ENCODE peak calls at places on chromosomes 7 and 10, in nine cellular contexts. E, Q, U, V, B, L, T, W and Z are unnamed samples.

GRCh38 chr7:71429116-71429515 is 297.2 kb downstream of the GALNT17 start:
- DNase-seq in E (no peak), Q (no peak), U (no peak), V (no peak), B (no peak), L (no peak), T (no peak), W (no peak), Z (no peak)

GRCh38 chr7:100689230-100690135 is 4.6 kb downstream of the GIGYF1 start:
- DNase-seq in E (no peak), Q (no peak), U (no peak), V (no peak), B (peak), L (no peak), T (no peak), W (no peak), Z (no peak)

GRCh38 chr7:78473902-78474301 is 675.3 kb downstream of the PHTF2 start:
- DNase-seq in E (no peak), Q (no peak), U (no peak), V (no peak), B (no peak), L (no peak), T (no peak), W (no peak), Z (no peak)

GRCh38 chr7:17152698-17153097 is 145.8 kb upstream of the AHR start:
- DNase-seq in E (no peak), Q (no peak), U (no peak), V (no peak), B (no peak), L (no peak), T (peak), W (no peak), Z (no peak)

GRCh38 chr7:1105189-1105588 is 17.3 kb downstream of the GPER1 start:
- DNase-seq in E (no peak), Q (no peak), U (no peak), V (no peak), B (peak), L (no peak), T (no peak), W (no peak), Z (no peak)

GRCh38 chr10:133309720-133310398 is 1.1 kb downstream of the ZNF511 start:
- DNase-seq in E (no peak), Q (peak), U (peak), V (no peak), B (peak), L (no peak), T (no peak), W (no peak), Z (no peak)

GRCh38 chr7:1055084-1055450 is 10.7 kb downstream of the GPR146 start:
- DNase-seq in E (no peak), Q (peak), U (peak), V (no peak), B (peak), L (peak), T (peak), W (no peak), Z (no peak)

GRCh38 chr10:63700935-63701263 is 179.7 kb downstream of the REEP3 start:
- DNase-seq in E (no peak), Q (no peak), U (no peak), V (no peak), B (no peak), L (peak), T (no peak), W (no peak), Z (no peak)

GRCh38 chr7:149621776-149622175 is 124.2 kb upstream of the ZNF746 start:
- DNase-seq in E (peak), Q (no peak), U (no peak), V (no peak), B (no peak), L (no peak), T (peak), W (no peak), Z (no peak)

GRCh38 chr7:82674319-82674718 is 230.7 kb upstream of the CACNA2D1 start:
- DNase-seq in E (no peak), Q (no peak), U (no peak), V (no peak), B (no peak), L (peak), T (no peak), W (no peak), Z (no peak)

GRCh38 chr10:16996530-16996964 is 133.1 kb downstream of the CUBN start:
- DNase-seq in E (no peak), Q (no peak), U (no peak), V (peak), B (no peak), L (peak), T (no peak), W (no peak), Z (no peak)

GRCh38 chr7:135685306-135686084 is 23.2 kb downstream of the STMP1 start:
- DNase-seq in E (no peak), Q (no peak), U (no peak), V (peak), B (no peak), L (peak), T (no peak), W (no peak), Z (no peak)

GRCh38 chr10:100828744-100829102 is 83.3 kb downstream of the PAX2 start:
- DNase-seq in E (peak), Q (no peak), U (no peak), V (no peak), B (no peak), L (no peak), T (peak), W (peak), Z (no peak)

GRCh38 chr10:116211682-116212081 is 61.3 kb downstream of the GFRA1 start:
- DNase-seq in E (no peak), Q (no peak), U (no peak), V (peak), B (no peak), L (no peak), T (no peak), W (no peak), Z (no peak)

GRCh38 chr7:26646666-26647065 is 217.7 kb downstream of the SKAP2 start:
- DNase-seq in E (no peak), Q (no peak), U (no peak), V (no peak), B (no peak), L (no peak), T (no peak), W (no peak), Z (no peak)

GRCh38 chr10:71527135-71527534 is 130.4 kb downstream of the CDH23 start:
- DNase-seq in E (no peak), Q (no peak), U (no peak), V (no peak), B (peak), L (no peak), T (no peak), W (no peak), Z (no peak)

GRCh38 chr7:25295404-25295803 is 67.1 kb upstream of the NPVF start:
- DNase-seq in E (no peak), Q (no peak), U (no peak), V (no peak), B (no peak), L (no peak), T (no peak), W (no peak), Z (no peak)

GRCh38 chr10:28796606-28797512 is 119.5 kb downstream of the BAMBI start:
- DNase-seq in E (no peak), Q (peak), U (peak), V (peak), B (no peak), L (peak), T (no peak), W (no peak), Z (no peak)

GRCh38 chr10:22466763-22467334 is 121.6 kb downstream of the SPAG6 start:
- DNase-seq in E (no peak), Q (no peak), U (no peak), V (no peak), B (no peak), L (no peak), T (no peak), W (no peak), Z (no peak)

GRCh38 chr7:1939434-1940401 is 269.6 kb downstream of the ELFN1 start:
- DNase-seq in E (no peak), Q (no peak), U (no peak), V (no peak), B (peak), L (no peak), T (peak), W (no peak), Z (peak)

GRCh38 chr7:128937647-128938523 is at the start of gene IRF5:
- DNase-seq in E (peak), Q (peak), U (peak), V (no peak), B (peak), L (no peak), T (peak), W (peak), Z (peak)

GRCh38 chr7:29486191-29486700 is 77.4 kb upstream of the PRR15 start:
- DNase-seq in E (no peak), Q (no peak), U (no peak), V (no peak), B (no peak), L (no peak), T (no peak), W (no peak), Z (no peak)

GRCh38 chr10:79491171-79491835 is 21.0 kb upstream of the EIF5AL1 start:
- DNase-seq in E (no peak), Q (no peak), U (no peak), V (no peak), B (no peak), L (no peak), T (no peak), W (no peak), Z (no peak)

GRCh38 chr10:92727550-92727949 is 37.8 kb downstream of the HHEX start:
- DNase-seq in E (no peak), Q (no peak), U (no peak), V (no peak), B (no peak), L (no peak), T (no peak), W (no peak), Z (no peak)

GRCh38 chr10:62815373-62816111 is 624 bp downstream of the EGR2 start:
- DNase-seq in E (no peak), Q (no peak), U (no peak), V (no peak), B (peak), L (no peak), T (peak), W (no peak), Z (peak)

GRCh38 chr10:107914450-107915276 is 750.2 kb upstream of the SORCS1 start:
- DNase-seq in E (no peak), Q (no peak), U (peak), V (no peak), B (peak), L (no peak), T (no peak), W (no peak), Z (no peak)

GRCh38 chr7:31092606-31093005 is 40.5 kb downstream of the ADCYAP1R1 start:
- DNase-seq in E (no peak), Q (no peak), U (no peak), V (no peak), B (peak), L (no peak), T (no peak), W (no peak), Z (no peak)

GRCh38 chr7:131843862-131844261 is 287.4 kb upstream of the PODXL start:
- DNase-seq in E (no peak), Q (no peak), U (peak), V (peak), B (no peak), L (peak), T (no peak), W (no peak), Z (no peak)

GRCh38 chr7:114334992-114335391 is 79.6 kb upstream of the FOXP2 start:
- DNase-seq in E (no peak), Q (no peak), U (no peak), V (no peak), B (no peak), L (no peak), T (no peak), W (no peak), Z (no peak)

GRCh38 chr7:82211333-82211732 is 232.2 kb downstream of the CACNA2D1 start:
- DNase-seq in E (no peak), Q (no peak), U (no peak), V (no peak), B (no peak), L (no peak), T (no peak), W (no peak), Z (no peak)

GRCh38 chr10:71292624-71293445 is 26.2 kb upstream of the SLC29A3 start:
- DNase-seq in E (no peak), Q (no peak), U (no peak), V (no peak), B (no peak), L (no peak), T (no peak), W (no peak), Z (no peak)

GRCh38 chr7:110205899-110206298 is 885.0 kb upstream of the LRRN3 start:
- DNase-seq in E (no peak), Q (no peak), U (no peak), V (peak), B (no peak), L (no peak), T (no peak), W (no peak), Z (no peak)

DNA sequence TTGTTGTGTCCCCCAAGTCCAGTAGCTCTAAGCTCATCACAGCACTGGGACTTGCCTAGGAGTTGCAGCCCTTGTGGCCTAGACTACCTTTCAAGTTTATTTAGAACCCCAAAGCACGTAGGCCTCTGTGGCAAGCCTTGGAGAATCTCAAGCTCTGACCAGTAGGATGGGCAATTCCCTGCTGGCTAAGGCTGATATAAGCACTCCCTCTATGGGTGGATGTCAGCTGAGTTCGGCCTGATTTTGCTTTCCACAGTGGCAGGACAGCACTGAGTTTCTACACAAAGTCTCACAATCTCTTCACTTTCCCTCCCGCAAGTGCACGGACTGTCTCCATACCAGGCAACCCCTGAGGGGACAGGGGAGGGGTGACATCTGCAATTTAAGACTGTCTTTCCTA is 886.4 kb upstream of the LRRN3 start:
- DNase-seq in E (no peak), Q (no peak), U (no peak), V (peak), B (no peak), L (no peak), T (no peak), W (no peak), Z (no peak)
- TF ChIP-seq CTCF in E (no peak), Q (no peak), U (no peak), V (peak), B (no peak), L (no peak), T (no peak), W (no peak), Z (no peak)

GRCh38 chr7:92528188-92528957 is at the start of the genes PEX1 and RBM48:
- DNase-seq in E (peak), Q (peak), U (peak), V (peak), B (peak), L (peak), T (peak), W (peak), Z (peak)
- TF ChIP-seq CTCF in E (peak), Q (no peak), U (peak), V (peak), B (peak), L (peak), T (no peak), W (peak), Z (no peak)

GRCh38 chr7:130615583-130615982 is 53.0 kb downstream of the COPG2 start:
- DNase-seq in E (no peak), Q (no peak), U (no peak), V (no peak), B (no peak), L (no peak), T (no peak), W (no peak), Z (no peak)
- TF ChIP-seq CTCF in E (no peak), Q (no peak), U (no peak), V (no peak), B (no peak), L (no peak), T (no peak), W (no peak), Z (no peak)

DNA sequence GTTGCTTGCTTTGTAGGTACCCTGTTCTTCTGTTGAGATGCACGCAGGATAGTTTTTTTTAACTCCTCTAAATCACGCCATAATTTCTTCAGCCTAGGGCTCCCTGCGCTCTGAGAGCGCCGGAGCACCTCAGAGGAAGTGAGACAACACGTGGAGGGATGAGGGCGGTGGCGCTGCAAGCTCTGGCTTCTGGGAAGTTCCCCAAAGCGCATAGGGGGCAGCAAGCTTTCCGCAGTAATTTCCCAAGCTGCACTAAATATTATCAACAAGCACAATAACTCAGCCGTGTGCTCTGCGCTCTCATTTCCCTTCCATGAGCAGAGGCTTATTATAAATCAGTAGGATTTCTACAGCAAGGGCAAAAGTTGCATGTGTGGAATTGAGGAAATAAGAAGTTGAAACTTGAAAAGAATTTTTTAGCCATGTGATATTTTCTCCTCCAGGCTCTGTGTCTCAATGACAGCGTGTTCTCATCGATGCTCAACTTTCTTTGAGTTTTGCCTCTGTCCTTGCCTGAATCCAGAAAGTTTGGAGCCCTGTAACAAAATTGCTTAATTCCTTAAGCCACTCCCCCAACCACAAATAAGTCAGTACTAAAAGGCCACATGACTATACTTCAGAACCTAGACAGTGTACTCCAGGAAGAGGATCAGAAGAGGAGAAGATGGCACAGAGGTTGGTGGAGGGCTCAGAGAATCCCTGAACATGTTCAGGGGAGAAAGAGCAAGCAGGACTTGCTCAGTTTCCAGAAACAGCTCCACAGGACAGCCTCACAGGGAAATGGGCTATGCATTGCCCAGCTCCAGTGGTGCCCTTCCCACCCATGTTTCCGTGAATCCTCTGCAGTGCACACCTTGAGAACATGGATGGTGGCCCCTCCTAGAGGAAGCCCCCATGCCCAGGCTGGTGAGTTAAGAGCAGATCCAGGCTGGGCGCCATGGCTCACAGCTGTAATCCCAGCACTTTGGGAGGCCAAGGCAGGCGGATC is 221.5 kb upstream of the GHITM start:
- DNase-seq in E (peak), Q (no peak), U (peak), V (no peak), B (no peak), L (no peak), T (peak), W (peak), Z (no peak)
- TF ChIP-seq CTCF in E (peak), Q (no peak), U (peak), V (no peak), B (no peak), L (no peak), T (peak), W (no peak), Z (no peak)

GRCh38 chr7:80133361-80134104 is 1.1 kb upstream of the GNAI1 start:
- DNase-seq in E (no peak), Q (no peak), U (peak), V (no peak), B (no peak), L (peak), T (no peak), W (no peak), Z (no peak)
- TF ChIP-seq CTCF in E (no peak), Q (no peak), U (no peak), V (peak), B (no peak), L (peak), T (no peak), W (no peak), Z (no peak)

GRCh38 chr10:98745645-98746044 is 298.9 kb upstream of the HPS1 start:
- DNase-seq in E (peak), Q (no peak), U (no peak), V (no peak), B (no peak), L (no peak), T (no peak), W (no peak), Z (no peak)
- TF ChIP-seq CTCF in E (peak), Q (no peak), U (no peak), V (no peak), B (no peak), L (no peak), T (no peak), W (no peak), Z (no peak)

DNA sequence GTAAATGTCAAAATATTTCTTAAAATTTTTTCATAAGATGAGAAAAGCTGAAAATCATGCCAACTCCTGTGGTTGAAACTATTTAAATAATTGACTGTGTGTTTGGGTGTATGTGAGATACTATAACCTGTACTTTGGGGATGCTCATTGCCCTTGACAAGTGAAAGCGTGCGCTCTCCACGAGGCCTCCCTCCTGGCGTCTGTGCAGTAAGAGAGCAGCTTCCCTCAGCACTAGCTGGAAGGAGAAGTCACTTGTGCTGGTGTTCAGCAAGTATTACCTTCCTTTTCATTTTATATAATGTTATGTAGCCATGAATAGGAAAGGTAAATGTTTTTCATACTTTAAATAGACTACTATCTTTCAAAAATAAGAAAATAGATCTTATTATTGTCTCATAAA is 118.9 kb downstream of the ZEB1 start:
- DNase-seq in E (no peak), Q (no peak), U (no peak), V (no peak), B (no peak), L (no peak), T (no peak), W (no peak), Z (no peak)
- TF ChIP-seq CTCF in E (no peak), Q (no peak), U (no peak), V (no peak), B (no peak), L (no peak), T (no peak), W (no peak), Z (no peak)

DNA sequence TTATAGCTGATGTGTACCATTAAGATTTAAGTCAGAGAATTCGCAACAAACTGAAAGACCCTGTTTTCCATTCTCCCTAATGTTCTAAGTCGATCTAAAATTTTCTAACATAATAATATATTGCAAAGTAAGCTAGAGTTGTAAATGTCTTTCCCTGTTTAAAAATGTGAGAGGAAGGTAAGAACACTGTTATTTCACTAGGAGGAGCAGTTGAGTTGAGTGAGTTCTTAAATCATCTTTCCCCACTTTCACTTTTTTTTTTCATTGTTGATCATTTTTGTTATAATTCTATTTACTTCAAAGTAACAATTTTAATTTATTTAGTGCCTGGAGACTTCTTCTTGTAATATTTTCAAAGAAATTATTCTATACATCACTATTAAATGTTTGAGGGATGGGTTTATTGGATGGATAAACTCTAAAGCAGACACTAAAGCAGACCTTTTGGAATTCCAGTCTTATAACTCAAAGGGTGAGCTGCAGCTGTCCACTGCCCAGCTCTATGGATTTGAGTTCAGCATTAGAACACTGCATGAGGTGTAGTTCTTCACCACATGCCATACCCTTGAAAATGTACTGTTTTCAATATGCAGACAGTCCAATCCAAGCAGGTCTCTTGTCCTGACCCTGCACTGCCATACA is 181.3 kb upstream of the FZD1 start:
- DNase-seq in E (peak), Q (no peak), U (no peak), V (no peak), B (no peak), L (peak), T (no peak), W (no peak), Z (no peak)
- TF ChIP-seq CTCF in E (peak), Q (no peak), U (no peak), V (peak), B (peak), L (peak), T (peak), W (peak), Z (no peak)

GRCh38 chr7:5424689-5425506 is 1.3 kb upstream of the TNRC18 start:
- DNase-seq in E (peak), Q (peak), U (peak), V (no peak), B (peak), L (no peak), T (no peak), W (no peak), Z (peak)
- TF ChIP-seq CTCF in E (no peak), Q (no peak), U (no peak), V (no peak), B (no peak), L (no peak), T (no peak), W (no peak), Z (no peak)